ENCODE peak calls at places on chromosomes 7 and 10, in four cellular contexts. R is WTC11; N is CD4-positive, alpha-beta T cell; V is ascending aorta. H is an unnamed sample.

GRCh38 chr7:149300751-149301150 is 38.8 kb downstream of the ZNF783 start:
- DNase-seq in V (no peak), R (no peak), N (no peak), H (no peak)

GRCh38 chr10:4656576-4657194 is 169.3 kb upstream of the AKR1E2 start:
- DNase-seq in R (peak; percentile 44), N (peak; percentile 24), V (peak; percentile 70), H (peak; percentile 28)

GRCh38 chr7:91922857-91923256 is 17.8 kb upstream of the AKAP9 start:
- DNase-seq in R (no peak), N (no peak), V (no peak), H (no peak)

GRCh38 chr10:47237316-47238260 is 62.4 kb upstream of the GDF10 start:
- DNase-seq in N (no peak), V (peak; percentile 41), R (no peak), H (no peak)

GRCh38 chr7:107609861-107610260 is 29.8 kb downstream of the BCAP29 start:
- DNase-seq in R (no peak), N (no peak), V (no peak), H (no peak)

GRCh38 chr10:3468919-3469638 is 296.5 kb upstream of the PITRM1 start:
- DNase-seq in N (no peak), V (peak; percentile 78), R (no peak), H (peak; percentile 45)

GRCh38 chr7:2554654-2555053 is 670 bp downstream of the BRAT1 start:
- DNase-seq in V (no peak), N (no peak), R (no peak), H (peak; percentile 46)

GRCh38 chr7:45402480-45403218 is 171.5 kb upstream of the ADCY1 start:
- DNase-seq in N (no peak), R (no peak), V (no peak), H (no peak)

GRCh38 chr10:4670737-4671136 is 155.3 kb upstream of the AKR1E2 start:
- DNase-seq in N (no peak), V (no peak), R (no peak), H (no peak)

GRCh38 chr7:10225265-10225664 is 748.4 kb upstream of the PHF14 start:
- DNase-seq in N (no peak), V (no peak), R (no peak), H (no peak)

GRCh38 chr10:70751356-70751755 is 33.8 kb downstream of the TBATA start:
- DNase-seq in N (no peak), R (no peak), V (no peak), H (no peak)

GRCh38 chr10:93874309-93875031 is 19.3 kb upstream of the SLC35G1 start:
- DNase-seq in V (no peak), R (no peak), N (no peak), H (no peak)

GRCh38 chr7:20862554-20862953 is 75.9 kb upstream of the SP8 start:
- DNase-seq in R (no peak), V (no peak), N (no peak), H (no peak)

GRCh38 chr7:79681454-79681853 is 228.0 kb upstream of the MAGI2 start:
- DNase-seq in R (no peak), V (no peak), N (no peak), H (no peak)

GRCh38 chr10:128077155-128077875 is 48.9 kb downstream of the MKI67 start:
- DNase-seq in N (no peak), R (no peak), V (peak; percentile 49), H (no peak)

GRCh38 chr10:48523820-48524758 is 80.8 kb downstream of the ARHGAP22 start:
- DNase-seq in R (peak; percentile 73), N (no peak), V (no peak), H (peak; percentile 69)
- TF ChIP-seq CTCF in R (peak; percentile 90), N (no peak), V (peak; percentile 50), H (no peak)

GRCh38 chr10:79069325-79070090 is 742 bp downstream of the ZMIZ1 start:
- DNase-seq in N (no peak), V (peak; percentile 76), R (peak; percentile 32), H (peak; percentile 74)

GRCh38 chr10:79070091-79070610 is 1.4 kb downstream of the ZMIZ1 start:
- DNase-seq in R (peak; percentile 35), V (peak; percentile 77), N (no peak), H (no peak)

GRCh38 chr10:79067241-79068202 is 1.2 kb upstream of the ZMIZ1 start:
- DNase-seq in N (peak; percentile 77), R (peak; percentile 94), V (peak; percentile 90), H (peak; percentile 88)

GRCh38 chr10:79068203-79068561 is 584 bp upstream of the ZMIZ1 start:
- DNase-seq in V (no peak), N (peak; percentile 28), R (no peak), H (peak; percentile 52)

GRCh38 chr10:79068562-79069324 is at the start of gene ZMIZ1:
- DNase-seq in V (peak; percentile 95), N (peak; percentile 75), R (peak; percentile 84), H (peak; percentile 91)
- TF ChIP-seq CTCF in V (peak; percentile 8), N (no peak), R (peak; percentile 9), H (peak; percentile 43)

DNA sequence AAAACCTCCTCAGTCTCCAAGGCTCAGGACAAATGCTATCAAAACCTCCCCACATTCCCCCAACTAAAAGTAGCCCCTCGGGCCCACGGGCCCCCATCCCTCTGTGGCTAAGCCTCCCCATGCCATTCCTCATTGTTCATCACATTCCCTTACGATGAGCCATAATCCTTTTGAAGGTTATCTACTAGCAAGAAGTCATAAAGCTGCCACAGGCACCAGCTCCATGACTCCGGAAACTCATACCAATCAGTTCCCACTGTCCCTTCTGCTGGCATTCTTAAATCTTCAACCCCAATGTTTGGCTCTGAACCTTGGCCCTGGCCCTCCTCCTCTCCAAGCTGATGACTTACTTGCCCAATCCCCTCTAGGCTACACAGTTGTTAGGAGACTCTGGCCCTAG is 19.4 kb upstream of the TM9SF3 start:
- DNase-seq in V (no peak), R (no peak), N (no peak), H (no peak)
- TF ChIP-seq CTCF in V (no peak), R (no peak), N (no peak), H (no peak)

DNA sequence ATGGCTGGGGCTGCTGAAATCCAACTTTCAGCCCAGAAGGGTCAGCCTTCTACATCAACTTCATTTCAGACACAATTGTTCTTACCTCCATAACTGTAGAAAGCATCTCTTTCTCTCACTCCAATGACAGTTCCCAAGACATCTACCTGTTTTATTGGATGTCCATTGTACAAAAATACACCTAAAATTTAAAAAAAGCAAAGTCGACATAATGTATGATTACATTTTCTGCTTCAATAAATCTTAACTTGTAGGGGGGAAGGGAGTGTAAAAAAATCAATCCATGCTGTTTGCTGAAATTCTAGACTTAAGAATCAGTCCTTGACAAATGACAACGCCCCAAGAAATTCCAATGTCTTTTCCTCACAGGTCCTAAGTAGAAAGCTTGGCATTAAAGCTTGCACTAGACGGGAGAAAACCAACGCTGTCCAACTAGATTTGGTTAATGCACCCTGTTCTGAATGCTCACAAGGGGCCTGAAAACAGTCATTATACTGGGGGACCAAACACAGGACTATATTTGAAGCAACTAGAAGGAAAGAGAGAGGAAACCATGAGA is 7.5 kb downstream of the STN1 start:
- DNase-seq in N (no peak), V (no peak), R (no peak), H (no peak)
- TF ChIP-seq CTCF in N (no peak), V (no peak), R (no peak), H (no peak)

DNA sequence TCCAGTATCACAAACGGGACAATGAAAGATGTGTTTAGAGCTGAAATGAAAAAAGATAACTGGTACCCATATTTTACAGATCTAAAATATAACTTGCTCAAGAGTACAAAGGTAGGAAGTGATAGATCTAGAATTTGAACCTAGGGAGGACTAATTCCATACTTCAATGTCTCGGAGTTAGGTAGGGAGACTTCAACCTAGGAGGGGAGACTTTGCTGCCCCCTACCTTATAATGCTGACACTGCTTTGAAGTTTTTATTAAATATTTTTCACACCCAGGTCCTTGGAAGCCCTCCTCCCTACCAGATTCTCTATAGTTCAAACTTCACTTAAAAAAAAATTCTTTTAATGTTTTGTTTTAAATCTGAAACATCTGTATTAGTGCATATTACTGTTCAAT is 58.0 kb downstream of the MICU1 start:
- DNase-seq in V (no peak), R (no peak), N (no peak), H (peak; percentile 20)
- TF ChIP-seq CTCF in V (peak; percentile 21), R (peak; percentile 32), N (no peak), H (peak; percentile 8)

DNA sequence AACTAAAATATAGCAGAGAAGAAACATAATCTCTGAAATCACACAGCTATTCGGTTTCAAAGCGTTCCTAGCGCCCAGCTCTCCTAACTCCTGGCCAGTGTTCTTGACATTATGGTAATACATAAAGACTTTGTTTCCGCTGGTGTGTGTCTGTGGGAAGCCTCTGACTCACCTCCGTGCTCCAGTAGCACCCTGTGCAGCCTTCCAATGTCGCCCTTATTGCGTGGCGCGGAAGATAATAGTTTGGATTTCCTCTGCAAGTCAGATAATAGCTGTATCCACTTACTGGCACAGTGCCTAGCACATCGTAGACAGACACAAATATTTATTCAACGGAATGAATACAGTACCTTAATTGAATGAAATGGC is 570 bp downstream of the BMS1 start:
- DNase-seq in N (no peak), V (no peak), R (no peak), H (no peak)
- TF ChIP-seq CTCF in N (no peak), V (no peak), R (no peak), H (no peak)

GRCh38 chr10:50275650-50276235 is 24.4 kb upstream of the ASAH2 start:
- DNase-seq in N (no peak), R (peak; percentile 45), V (no peak), H (peak; percentile 23)
- TF ChIP-seq CTCF in N (peak; percentile 43), R (no peak), V (peak; percentile 51), H (peak; percentile 86)